ENCODE peak calls at places on chromosomes 12 and 14, in ten cellular contexts. One of them, this sample, is unnamed.

GRCh38 chr12:125519026-125519651 is 453.9 kb downstream of the AACS start:
- DNase-seq in AG10803: no peak
- DNase-seq in NCI-H446: no peak
- DNase-seq in activated CD4-positive, CD25-positive, alpha-beta regulatory T cell: no peak
- DNase-seq in anterior cingulate cortex: no peak
- DNase-seq in GM20000: no peak
- DNase-seq in T-helper 2 cell: no peak
- DNase-seq in NCI-H345: no peak
- DNase-seq in GM10248: no peak
- DNase-seq in HT1080: no peak
- DNase-seq in this sample: no peak

GRCh38 chr12:10031318-10031717 is 836 bp downstream of the CLEC9A start:
- DNase-seq in NCI-H446: no peak
- DNase-seq in AG10803: no peak
- DNase-seq in NCI-H345: no peak
- DNase-seq in anterior cingulate cortex: no peak
- DNase-seq in HT1080: no peak
- DNase-seq in GM20000: no peak
- DNase-seq in T-helper 2 cell: no peak
- DNase-seq in GM10248: no peak
- DNase-seq in activated CD4-positive, CD25-positive, alpha-beta regulatory T cell: no peak
- DNase-seq in this sample: no peak

GRCh38 chr14:94136575-94137331 is 7.3 kb upstream of the IFI27L2 start:
- DNase-seq in anterior cingulate cortex: peak; percentile 72
- DNase-seq in GM20000: peak; percentile 73
- DNase-seq in T-helper 2 cell: peak; percentile 60
- DNase-seq in NCI-H446: peak; percentile 88
- DNase-seq in NCI-H345: peak; percentile 89
- DNase-seq in activated CD4-positive, CD25-positive, alpha-beta regulatory T cell: peak; percentile 81
- DNase-seq in AG10803: peak; percentile 78
- DNase-seq in GM10248: peak; percentile 75
- DNase-seq in HT1080: peak; percentile 78
- DNase-seq in this sample: peak; percentile 85

GRCh38 chr12:53061404-53062010 is 11.6 kb downstream of the TNS2 start:
- DNase-seq in anterior cingulate cortex: no peak
- DNase-seq in NCI-H345: peak; percentile 87
- DNase-seq in activated CD4-positive, CD25-positive, alpha-beta regulatory T cell: no peak
- DNase-seq in GM10248: no peak
- DNase-seq in HT1080: no peak
- DNase-seq in AG10803: no peak
- DNase-seq in T-helper 2 cell: no peak
- DNase-seq in NCI-H446: peak; percentile 29
- DNase-seq in GM20000: no peak
- DNase-seq in this sample: no peak

GRCh38 chr12:93571854-93572711 is at the start of gene SOCS2:
- DNase-seq in activated CD4-positive, CD25-positive, alpha-beta regulatory T cell: peak; percentile 16
- DNase-seq in NCI-H345: peak; percentile 58
- DNase-seq in AG10803: no peak
- DNase-seq in HT1080: no peak
- DNase-seq in GM10248: peak; percentile 42
- DNase-seq in GM20000: peak; percentile 64
- DNase-seq in T-helper 2 cell: no peak
- DNase-seq in anterior cingulate cortex: no peak
- DNase-seq in NCI-H446: no peak
- DNase-seq in this sample: no peak

GRCh38 chr12:38279756-38280155 is 36.8 kb upstream of the ALG10B start:
- DNase-seq in NCI-H446: no peak
- DNase-seq in activated CD4-positive, CD25-positive, alpha-beta regulatory T cell: no peak
- DNase-seq in GM20000: no peak
- DNase-seq in AG10803: no peak
- DNase-seq in anterior cingulate cortex: no peak
- DNase-seq in HT1080: peak; percentile 69
- DNase-seq in NCI-H345: no peak
- DNase-seq in T-helper 2 cell: no peak
- DNase-seq in GM10248: no peak
- DNase-seq in this sample: no peak

GRCh38 chr14:94681300-94682060 is 69.3 kb downstream of the SERPINA3 start:
- DNase-seq in activated CD4-positive, CD25-positive, alpha-beta regulatory T cell: no peak
- DNase-seq in GM10248: no peak
- DNase-seq in anterior cingulate cortex: no peak
- DNase-seq in NCI-H446: no peak
- DNase-seq in GM20000: no peak
- DNase-seq in HT1080: peak; percentile 66
- DNase-seq in AG10803: peak; percentile 32
- DNase-seq in NCI-H345: peak; percentile 6
- DNase-seq in T-helper 2 cell: no peak
- DNase-seq in this sample: peak; percentile 21

GRCh38 chr14:100019156-100019882 is 45.9 kb upstream of the EVL start:
- DNase-seq in AG10803: no peak
- DNase-seq in activated CD4-positive, CD25-positive, alpha-beta regulatory T cell: no peak
- DNase-seq in GM10248: no peak
- DNase-seq in NCI-H345: no peak
- DNase-seq in anterior cingulate cortex: peak; percentile 22
- DNase-seq in NCI-H446: no peak
- DNase-seq in T-helper 2 cell: no peak
- DNase-seq in GM20000: no peak
- DNase-seq in HT1080: no peak
- DNase-seq in this sample: no peak

GRCh38 chr12:124679533-124680371 is 112.3 kb upstream of the NCOR2 start:
- DNase-seq in AG10803: no peak
- DNase-seq in GM10248: no peak
- DNase-seq in T-helper 2 cell: no peak
- DNase-seq in NCI-H345: no peak
- DNase-seq in GM20000: no peak
- DNase-seq in NCI-H446: no peak
- DNase-seq in HT1080: no peak
- DNase-seq in anterior cingulate cortex: peak; percentile 31
- DNase-seq in activated CD4-positive, CD25-positive, alpha-beta regulatory T cell: no peak
- DNase-seq in this sample: no peak

GRCh38 chr12:13368431-13368830 is 171.9 kb downstream of the EMP1 start:
- DNase-seq in NCI-H446: no peak
- DNase-seq in NCI-H345: peak; percentile 20
- DNase-seq in GM10248: no peak
- DNase-seq in GM20000: no peak
- DNase-seq in AG10803: no peak
- DNase-seq in anterior cingulate cortex: no peak
- DNase-seq in HT1080: no peak
- DNase-seq in activated CD4-positive, CD25-positive, alpha-beta regulatory T cell: no peak
- DNase-seq in T-helper 2 cell: no peak
- DNase-seq in this sample: no peak

GRCh38 chr14:22386924-22387775 is 201.9 kb downstream of the DAD1 start:
- DNase-seq in activated CD4-positive, CD25-positive, alpha-beta regulatory T cell: no peak
- DNase-seq in NCI-H345: peak; percentile 71
- DNase-seq in GM10248: peak; percentile 79
- DNase-seq in AG10803: peak; percentile 69
- DNase-seq in GM20000: peak; percentile 63
- DNase-seq in NCI-H446: peak; percentile 94
- DNase-seq in T-helper 2 cell: no peak
- DNase-seq in HT1080: peak; percentile 76
- DNase-seq in anterior cingulate cortex: peak; percentile 38
- DNase-seq in this sample: peak; percentile 90

GRCh38 chr12:116620085-116620734 is 61.0 kb downstream of the MAP1LC3B2 start:
- DNase-seq in AG10803: no peak
- DNase-seq in activated CD4-positive, CD25-positive, alpha-beta regulatory T cell: no peak
- DNase-seq in NCI-H345: no peak
- DNase-seq in T-helper 2 cell: no peak
- DNase-seq in NCI-H446: no peak
- DNase-seq in HT1080: no peak
- DNase-seq in GM10248: no peak
- DNase-seq in GM20000: no peak
- DNase-seq in anterior cingulate cortex: no peak
- DNase-seq in this sample: no peak

GRCh38 chr14:65840786-65841185 is 428.3 kb downstream of the FUT8 start:
- DNase-seq in HT1080: no peak
- DNase-seq in AG10803: peak; percentile 76
- DNase-seq in NCI-H446: no peak
- DNase-seq in NCI-H345: peak; percentile 78
- DNase-seq in GM20000: no peak
- DNase-seq in anterior cingulate cortex: no peak
- DNase-seq in T-helper 2 cell: no peak
- DNase-seq in activated CD4-positive, CD25-positive, alpha-beta regulatory T cell: no peak
- DNase-seq in GM10248: no peak
- DNase-seq in this sample: no peak

GRCh38 chr12:11981174-11981733 is 89.5 kb upstream of the BCL2L14 start:
- DNase-seq in NCI-H446: no peak
- DNase-seq in activated CD4-positive, CD25-positive, alpha-beta regulatory T cell: peak; percentile 4
- DNase-seq in AG10803: peak; percentile 70
- DNase-seq in GM20000: peak; percentile 71
- DNase-seq in anterior cingulate cortex: no peak
- DNase-seq in HT1080: peak; percentile 86
- DNase-seq in GM10248: peak; percentile 68
- DNase-seq in NCI-H345: no peak
- DNase-seq in T-helper 2 cell: no peak
- DNase-seq in this sample: peak; percentile 94

GRCh38 chr12:75439930-75440329 is 40.6 kb upstream of the GLIPR1 start:
- DNase-seq in HT1080: no peak
- DNase-seq in AG10803: peak; percentile 17
- DNase-seq in NCI-H446: no peak
- DNase-seq in T-helper 2 cell: no peak
- DNase-seq in GM10248: no peak
- DNase-seq in NCI-H345: no peak
- DNase-seq in activated CD4-positive, CD25-positive, alpha-beta regulatory T cell: no peak
- DNase-seq in anterior cingulate cortex: no peak
- DNase-seq in GM20000: no peak
- DNase-seq in this sample: no peak